ENCODE peak calls at places on chromosomes 11 and 22, in seven cellular contexts. X is A549; K is GM23338; J is chondrocyte; O is CD4-positive, alpha-beta T cell; I is IMR-90; A is neural progenitor cell. R is an unnamed sample.

GRCh38 chr11:33410086-33410765 is 153.0 kb downstream of the HIPK3 start:
- DNase-seq in J (no peak), O (no peak), A (no peak), K (peak), X (no peak), I (no peak), R (no peak)

GRCh38 chr11:120800206-120800605 is 223.7 kb upstream of the TBCEL start:
- DNase-seq in O (no peak), K (no peak), A (no peak), J (peak), X (no peak), I (no peak), R (no peak)

GRCh38 chr11:94732617-94733292 is 35.4 kb upstream of the AMOTL1 start:
- DNase-seq in O (no peak), X (no peak), J (no peak), K (no peak), A (no peak), I (peak), R (no peak)

GRCh38 chr22:50150161-50151129 is 20.1 kb upstream of the PANX2 start:
- DNase-seq in X (no peak), K (no peak), A (no peak), J (peak), I (peak), O (no peak), R (no peak)

GRCh38 chr11:68997124-68997994 is 15.7 kb downstream of the MRGPRF start:
- DNase-seq in A (no peak), J (peak), O (no peak), K (no peak), X (no peak), I (no peak), R (no peak)

GRCh38 chr11:76005746-76006145 is 190.7 kb downstream of the UVRAG start:
- DNase-seq in K (no peak), I (no peak), O (no peak), X (no peak), J (no peak), A (no peak), R (no peak)

GRCh38 chr11:34667810-34668582 is 47.1 kb downstream of the EHF start:
- DNase-seq in I (no peak), X (no peak), O (no peak), A (no peak), K (no peak), J (no peak), R (no peak)

GRCh38 chr22:20011123-20011992 is 5.3 kb downstream of the ARVCF start:
- DNase-seq in J (no peak), I (no peak), A (no peak), O (no peak), K (no peak), X (no peak), R (no peak)

GRCh38 chr22:20112623-20113511 is 3.0 kb upstream of the RANBP1 start:
- DNase-seq in I (no peak), O (no peak), J (peak), A (no peak), X (no peak), K (no peak), R (no peak)

GRCh38 chr11:126403039-126403438 is 47.6 kb downstream of the ST3GAL4 start:
- DNase-seq in X (peak), J (peak), I (no peak), O (no peak), K (peak), A (peak), R (no peak)

GRCh38 chr11:128285313-128285712 is 302.0 kb downstream of the ETS1 start:
- DNase-seq in O (no peak), A (no peak), J (no peak), K (no peak), X (no peak), I (no peak), R (no peak)

GRCh38 chr22:36423461-36424404 is 36.0 kb upstream of the MYH9 start:
- DNase-seq in I (peak), O (no peak), J (no peak), A (no peak), K (peak), X (no peak), R (no peak)

GRCh38 chr22:36424901-36425579 is 37.3 kb upstream of the MYH9 start:
- DNase-seq in A (no peak), K (no peak), X (no peak), I (no peak), J (no peak), O (no peak), R (no peak)

GRCh38 chr22:36430863-36431262 is 43.1 kb upstream of the MYH9 start:
- DNase-seq in K (no peak), I (peak), X (no peak), A (no peak), J (no peak), O (no peak), R (no peak)

GRCh38 chr22:36422287-36423014 is 34.7 kb upstream of the MYH9 start:
- DNase-seq in K (no peak), J (no peak), A (no peak), I (no peak), X (no peak), O (no peak), R (no peak)

DNA sequence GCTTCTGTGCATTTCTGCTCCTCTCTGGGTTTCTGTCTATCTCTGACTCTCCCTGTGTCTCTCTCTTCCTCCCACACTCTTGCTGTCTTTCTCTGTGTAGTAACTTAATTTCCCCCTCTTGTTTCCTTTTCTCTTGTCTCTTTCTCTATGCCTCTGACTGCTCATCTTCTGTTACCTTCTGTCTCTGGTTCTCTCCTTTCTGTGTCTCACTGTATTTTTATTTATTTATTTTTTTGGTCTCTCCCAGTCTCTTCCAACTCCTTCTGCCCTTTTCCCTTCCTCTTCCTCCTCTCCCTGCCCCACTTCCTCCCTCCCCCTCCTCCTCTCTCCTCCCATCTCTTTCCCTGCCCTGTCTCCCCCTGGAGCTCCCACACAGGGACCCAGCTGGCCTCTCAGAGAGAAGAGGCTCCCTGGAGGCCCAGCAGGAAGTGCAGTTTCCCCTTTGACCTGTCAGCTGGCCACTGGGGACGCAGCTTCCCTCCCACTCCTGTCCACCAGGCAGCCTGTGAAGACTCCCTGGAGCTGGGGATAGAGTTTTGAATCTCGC is 38.3 kb upstream of the MYH9 start:
- DNase-seq in X (no peak), A (peak), J (no peak), K (peak), O (no peak), I (peak), R (peak)
- TF ChIP-seq CTCF in X (no peak), A (no peak), J (no peak), K (no peak), O (no peak), I (no peak), R (no peak)

GRCh38 chr11:19938866-19939265 is 221.4 kb downstream of the DBX1 start:
- DNase-seq in I (no peak), O (no peak), A (no peak), X (no peak), J (no peak), K (no peak), R (no peak)

GRCh38 chr11:19939415-19939929 is 220.8 kb downstream of the DBX1 start:
- DNase-seq in X (no peak), K (no peak), I (no peak), J (no peak), A (no peak), O (no peak), R (no peak)

GRCh38 chr11:19936461-19936860 is 223.8 kb downstream of the DBX1 start:
- DNase-seq in A (no peak), O (no peak), J (no peak), K (no peak), X (no peak), I (no peak), R (no peak)

GRCh38 chr11:19935507-19935906 is 222.9 kb downstream of the NAV2 start:
- DNase-seq in K (peak), O (no peak), A (peak), X (no peak), J (no peak), I (peak), R (no peak)

DNA sequence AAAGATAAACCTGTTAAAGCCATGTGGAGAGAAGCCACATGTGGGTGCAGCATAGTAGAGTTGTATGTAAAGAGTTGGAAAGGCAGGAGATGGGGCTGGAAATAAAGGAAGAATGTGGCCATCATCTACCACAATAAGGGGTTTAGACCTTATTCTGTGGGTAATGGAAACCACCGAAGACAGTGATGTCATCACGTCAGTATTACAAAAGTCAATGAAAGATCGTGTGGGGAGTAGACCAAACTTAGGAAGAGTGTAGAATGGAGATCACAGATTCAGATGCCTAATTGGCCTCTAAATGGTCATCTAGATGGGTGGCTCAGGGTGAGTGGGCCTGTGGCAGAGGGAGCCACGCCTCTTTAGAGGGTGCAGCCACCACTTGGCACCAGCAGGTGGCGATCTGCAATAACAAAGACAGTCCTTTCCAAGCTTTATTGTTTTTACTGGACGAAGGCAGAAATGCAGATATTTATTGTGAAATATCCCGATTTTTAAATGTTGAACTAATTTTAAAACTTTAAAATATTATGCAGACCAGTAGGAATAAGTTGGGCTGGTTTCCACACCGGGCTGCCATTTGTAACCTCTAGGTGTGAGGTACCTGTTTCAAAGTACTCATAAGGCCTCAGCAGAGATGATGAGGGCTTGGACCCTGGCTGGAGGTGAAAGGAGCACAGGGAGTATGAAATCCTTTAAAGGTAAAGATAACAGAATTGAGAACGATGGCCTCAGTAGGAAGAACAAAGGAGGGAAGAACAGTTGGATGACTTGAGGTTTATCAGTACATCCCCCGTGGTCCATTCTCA is 222.0 kb downstream of the DBX1 start:
- DNase-seq in O (no peak), X (peak), I (peak), A (peak), J (no peak), K (peak), R (peak)
- TF ChIP-seq CTCF in O (peak), X (peak), I (peak), A (peak), J (peak), K (peak), R (peak)

DNA sequence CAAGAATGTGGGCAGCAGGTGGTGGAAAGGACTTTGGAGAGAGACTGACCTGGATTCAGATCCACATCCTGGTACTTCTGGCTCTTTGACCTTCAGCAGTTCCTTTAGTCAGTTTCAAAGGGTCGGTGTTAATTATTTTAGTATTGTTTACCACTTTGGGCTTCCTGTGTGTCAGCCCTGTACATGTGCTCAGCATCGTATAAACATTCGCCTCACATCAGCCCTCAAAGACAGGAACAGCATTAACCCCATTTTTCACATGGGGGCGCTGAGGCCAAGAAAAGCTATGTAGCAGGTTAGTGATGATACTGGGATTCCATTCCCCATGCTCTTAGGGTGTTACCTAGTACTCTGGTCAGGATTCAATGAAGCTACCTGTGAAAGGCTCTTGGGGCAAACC is 72.1 kb upstream of the YWHAH start:
- DNase-seq in O (peak), A (peak), J (no peak), I (no peak), X (no peak), K (peak), R (no peak)
- TF ChIP-seq CTCF in O (no peak), A (peak), J (peak), I (no peak), X (no peak), K (peak), R (peak)

GRCh38 chr22:41525450-41526225 is 18.6 kb downstream of the POLR3H start:
- DNase-seq in K (no peak), A (no peak), J (no peak), I (no peak), X (no peak), O (no peak), R (no peak)

GRCh38 chr22:41524283-41524682 is 20.0 kb downstream of the POLR3H start:
- DNase-seq in A (no peak), K (no peak), I (peak), O (no peak), J (no peak), X (no peak), R (no peak)

GRCh38 chr22:41523464-41524221 is 20.6 kb downstream of the POLR3H start:
- DNase-seq in A (no peak), K (peak), I (peak), X (no peak), O (no peak), J (no peak), R (no peak)

GRCh38 chr22:41526226-41526531 is 18.1 kb downstream of the POLR3H start:
- DNase-seq in O (no peak), I (no peak), K (no peak), J (no peak), A (no peak), X (no peak), R (no peak)

GRCh38 chr22:41524809-41525449 is 19.3 kb downstream of the POLR3H start:
- DNase-seq in J (no peak), O (peak), K (peak), X (no peak), A (no peak), I (no peak), R (no peak)
- TF ChIP-seq CTCF in J (no peak), O (no peak), K (no peak), X (no peak), A (no peak), I (no peak), R (no peak)